ENCODE peak calls at places on chromosomes 4 and X, in seven cellular contexts. One of them, this sample, is unnamed.

GRCh38 chrX:19824603-19825002 is 62.8 kb downstream of the SH3KBP1 start:
- DNase-seq in aorta: no peak
- DNase-seq in CD4-positive, CD25-positive, alpha-beta regulatory T cell: no peak
- DNase-seq in small intestine: peak; percentile 14
- DNase-seq in uterus: no peak
- DNase-seq in right atrium auricular region: no peak
- DNase-seq in Peyer's patch: no peak
- DNase-seq in this sample: no peak

GRCh38 chr4:27084685-27085356 is 224.2 kb downstream of the STIM2 start:
- DNase-seq in aorta: no peak
- DNase-seq in CD4-positive, CD25-positive, alpha-beta regulatory T cell: no peak
- DNase-seq in small intestine: peak; percentile 29
- DNase-seq in uterus: peak; percentile 18
- DNase-seq in right atrium auricular region: no peak
- DNase-seq in Peyer's patch: peak; percentile 18
- DNase-seq in this sample: peak; percentile 18

GRCh38 chr4:41066049-41066448 is 148.3 kb downstream of the APBB2 start:
- DNase-seq in aorta: no peak
- DNase-seq in CD4-positive, CD25-positive, alpha-beta regulatory T cell: no peak
- DNase-seq in small intestine: no peak
- DNase-seq in uterus: no peak
- DNase-seq in right atrium auricular region: no peak
- DNase-seq in Peyer's patch: no peak
- DNase-seq in this sample: no peak

GRCh38 chr4:7753271-7753670 is 186.4 kb downstream of the AFAP1 start:
- DNase-seq in aorta: no peak
- DNase-seq in CD4-positive, CD25-positive, alpha-beta regulatory T cell: no peak
- DNase-seq in small intestine: no peak
- DNase-seq in uterus: no peak
- DNase-seq in right atrium auricular region: no peak
- DNase-seq in Peyer's patch: no peak
- DNase-seq in this sample: no peak

GRCh38 chr4:3674479-3674851 is 91.7 kb upstream of the ADRA2C start:
- DNase-seq in aorta: peak; percentile 30
- DNase-seq in CD4-positive, CD25-positive, alpha-beta regulatory T cell: no peak
- DNase-seq in small intestine: no peak
- DNase-seq in uterus: no peak
- DNase-seq in right atrium auricular region: no peak
- DNase-seq in Peyer's patch: no peak
- DNase-seq in this sample: no peak

GRCh38 chr4:46956451-46956850 is 36.9 kb downstream of the GABRA4 start:
- DNase-seq in aorta: no peak
- DNase-seq in CD4-positive, CD25-positive, alpha-beta regulatory T cell: no peak
- DNase-seq in small intestine: no peak
- DNase-seq in uterus: no peak
- DNase-seq in right atrium auricular region: no peak
- DNase-seq in Peyer's patch: no peak
- DNase-seq in this sample: no peak

GRCh38 chrX:54891573-54891972 is 29.1 kb upstream of the TRO start:
- DNase-seq in aorta: no peak
- DNase-seq in CD4-positive, CD25-positive, alpha-beta regulatory T cell: peak; percentile 32
- DNase-seq in small intestine: peak; percentile 52
- DNase-seq in uterus: no peak
- DNase-seq in right atrium auricular region: no peak
- DNase-seq in Peyer's patch: no peak
- DNase-seq in this sample: peak; percentile 24

GRCh38 chr4:138948918-138949317 is 66.7 kb upstream of the NOCT start:
- DNase-seq in aorta: no peak
- DNase-seq in CD4-positive, CD25-positive, alpha-beta regulatory T cell: no peak
- DNase-seq in small intestine: no peak
- DNase-seq in uterus: no peak
- DNase-seq in right atrium auricular region: no peak
- DNase-seq in Peyer's patch: no peak
- DNase-seq in this sample: no peak

GRCh38 chrX:115339441-115340025 is 50.0 kb downstream of the LUZP4 start:
- DNase-seq in aorta: no peak
- DNase-seq in CD4-positive, CD25-positive, alpha-beta regulatory T cell: no peak
- DNase-seq in small intestine: no peak
- DNase-seq in uterus: no peak
- DNase-seq in right atrium auricular region: no peak
- DNase-seq in Peyer's patch: no peak
- DNase-seq in this sample: no peak

GRCh38 chr4:98673978-98674377 is 15.6 kb upstream of the TSPAN5 start:
- DNase-seq in aorta: no peak
- DNase-seq in CD4-positive, CD25-positive, alpha-beta regulatory T cell: no peak
- DNase-seq in small intestine: no peak
- DNase-seq in uterus: no peak
- DNase-seq in right atrium auricular region: no peak
- DNase-seq in Peyer's patch: no peak
- DNase-seq in this sample: no peak

GRCh38 chr4:74133786-74134499 is 24.0 kb upstream of the MTHFD2L start:
- DNase-seq in aorta: peak; percentile 76
- DNase-seq in CD4-positive, CD25-positive, alpha-beta regulatory T cell: peak; percentile 5
- DNase-seq in small intestine: peak; percentile 78
- DNase-seq in uterus: peak; percentile 53
- DNase-seq in right atrium auricular region: peak; percentile 88
- DNase-seq in Peyer's patch: peak; percentile 27
- DNase-seq in this sample: peak; percentile 33

GRCh38 chr4:12555011-12555410 is 929.1 kb downstream of the RAB28 start:
- DNase-seq in aorta: peak; percentile 44
- DNase-seq in CD4-positive, CD25-positive, alpha-beta regulatory T cell: no peak
- DNase-seq in small intestine: no peak
- DNase-seq in uterus: no peak
- DNase-seq in right atrium auricular region: no peak
- DNase-seq in Peyer's patch: no peak
- DNase-seq in this sample: no peak

GRCh38 chrX:12771445-12772069 is 19.7 kb upstream of the PRPS2 start:
- DNase-seq in aorta: peak; percentile 73
- DNase-seq in CD4-positive, CD25-positive, alpha-beta regulatory T cell: peak; percentile 66
- DNase-seq in small intestine: peak; percentile 51
- DNase-seq in uterus: no peak
- DNase-seq in right atrium auricular region: no peak
- DNase-seq in Peyer's patch: peak; percentile 64
- DNase-seq in this sample: peak; percentile 40

GRCh38 chr4:133865606-133866327 is 335.8 kb downstream of the PABPC4L start:
- DNase-seq in aorta: no peak
- DNase-seq in CD4-positive, CD25-positive, alpha-beta regulatory T cell: no peak
- DNase-seq in small intestine: no peak
- DNase-seq in uterus: no peak
- DNase-seq in right atrium auricular region: no peak
- DNase-seq in Peyer's patch: no peak
- DNase-seq in this sample: no peak

GRCh38 chr4:94532016-94532789 is 80.5 kb downstream of the PDLIM5 start:
- DNase-seq in aorta: no peak
- DNase-seq in CD4-positive, CD25-positive, alpha-beta regulatory T cell: no peak
- DNase-seq in small intestine: peak; percentile 69
- DNase-seq in uterus: no peak
- DNase-seq in right atrium auricular region: no peak
- DNase-seq in Peyer's patch: no peak
- DNase-seq in this sample: no peak
- H3K4me1 ChIP-seq in aorta: peaks cover 17% of the 10 kb centered on the region
- H3K4me1 ChIP-seq in CD4-positive, CD25-positive, alpha-beta regulatory T cell: no peaks in the 10 kb centered on the region
- H3K4me1 ChIP-seq in small intestine: peaks cover 5% of the 10 kb centered on the region
- H3K4me1 ChIP-seq in uterus: peaks cover 28% of the 10 kb centered on the region
- H3K4me1 ChIP-seq in right atrium auricular region: no peaks in the 10 kb centered on the region
- H3K4me1 ChIP-seq in Peyer's patch: no peaks in the 10 kb centered on the region
- H3K4me1 ChIP-seq in this sample: no peaks in the 10 kb centered on the region

GRCh38 chrX:47749185-47749967 is 87.3 kb upstream of the ZNF81 start:
- DNase-seq in aorta: no peak
- DNase-seq in CD4-positive, CD25-positive, alpha-beta regulatory T cell: no peak
- DNase-seq in small intestine: no peak
- DNase-seq in uterus: no peak
- DNase-seq in right atrium auricular region: no peak
- DNase-seq in Peyer's patch: no peak
- DNase-seq in this sample: no peak

GRCh38 chrX:47748576-47748975 is 88.1 kb upstream of the ZNF81 start:
- DNase-seq in aorta: no peak
- DNase-seq in CD4-positive, CD25-positive, alpha-beta regulatory T cell: no peak
- DNase-seq in small intestine: no peak
- DNase-seq in uterus: no peak
- DNase-seq in right atrium auricular region: no peak
- DNase-seq in Peyer's patch: no peak
- DNase-seq in this sample: no peak

GRCh38 chrX:47745386-47745785 is 86.4 kb upstream of the UXT start:
- DNase-seq in aorta: no peak
- DNase-seq in CD4-positive, CD25-positive, alpha-beta regulatory T cell: no peak
- DNase-seq in small intestine: no peak
- DNase-seq in uterus: no peak
- DNase-seq in right atrium auricular region: no peak
- DNase-seq in Peyer's patch: no peak
- DNase-seq in this sample: no peak

GRCh38 chrX:47743504-47743903 is 84.5 kb upstream of the UXT start:
- DNase-seq in aorta: no peak
- DNase-seq in CD4-positive, CD25-positive, alpha-beta regulatory T cell: no peak
- DNase-seq in small intestine: no peak
- DNase-seq in uterus: no peak
- DNase-seq in right atrium auricular region: no peak
- DNase-seq in Peyer's patch: no peak
- DNase-seq in this sample: no peak

DNA sequence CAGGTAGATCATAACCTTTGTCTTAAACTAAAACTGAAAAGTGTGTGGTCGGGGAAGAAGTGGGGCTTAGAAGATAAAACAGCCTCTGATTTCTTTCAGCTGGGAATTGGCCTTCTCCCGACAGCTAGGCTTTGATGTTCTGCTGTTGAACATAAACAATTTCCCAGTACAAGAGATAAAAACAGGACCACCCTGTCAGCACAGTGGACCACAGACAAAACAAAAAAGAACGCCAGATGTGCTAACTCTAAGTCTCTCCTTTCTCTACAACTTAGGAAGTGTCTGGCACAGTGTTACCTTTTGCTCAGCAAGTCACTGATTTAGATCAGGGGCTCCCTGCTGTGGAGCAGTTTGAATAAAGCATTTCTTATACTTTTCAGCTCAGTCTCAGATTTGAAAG is 87.5 kb upstream of the UXT start:
- DNase-seq in aorta: no peak
- DNase-seq in CD4-positive, CD25-positive, alpha-beta regulatory T cell: no peak
- DNase-seq in small intestine: no peak
- DNase-seq in uterus: no peak
- DNase-seq in right atrium auricular region: no peak
- DNase-seq in Peyer's patch: no peak
- DNase-seq in this sample: no peak
- H3K9me3 ChIP-seq in aorta: no peaks in the 10 kb centered on the region
- H3K9me3 ChIP-seq in CD4-positive, CD25-positive, alpha-beta regulatory T cell: no peaks in the 10 kb centered on the region
- H3K9me3 ChIP-seq in small intestine: no peaks in the 10 kb centered on the region
- H3K9me3 ChIP-seq in uterus: no peaks in the 10 kb centered on the region
- H3K9me3 ChIP-seq in right atrium auricular region: no peaks in the 10 kb centered on the region
- H3K9me3 ChIP-seq in Peyer's patch: no peaks in the 10 kb centered on the region
- H3K9me3 ChIP-seq in this sample: no peaks in the 10 kb centered on the region

DNA sequence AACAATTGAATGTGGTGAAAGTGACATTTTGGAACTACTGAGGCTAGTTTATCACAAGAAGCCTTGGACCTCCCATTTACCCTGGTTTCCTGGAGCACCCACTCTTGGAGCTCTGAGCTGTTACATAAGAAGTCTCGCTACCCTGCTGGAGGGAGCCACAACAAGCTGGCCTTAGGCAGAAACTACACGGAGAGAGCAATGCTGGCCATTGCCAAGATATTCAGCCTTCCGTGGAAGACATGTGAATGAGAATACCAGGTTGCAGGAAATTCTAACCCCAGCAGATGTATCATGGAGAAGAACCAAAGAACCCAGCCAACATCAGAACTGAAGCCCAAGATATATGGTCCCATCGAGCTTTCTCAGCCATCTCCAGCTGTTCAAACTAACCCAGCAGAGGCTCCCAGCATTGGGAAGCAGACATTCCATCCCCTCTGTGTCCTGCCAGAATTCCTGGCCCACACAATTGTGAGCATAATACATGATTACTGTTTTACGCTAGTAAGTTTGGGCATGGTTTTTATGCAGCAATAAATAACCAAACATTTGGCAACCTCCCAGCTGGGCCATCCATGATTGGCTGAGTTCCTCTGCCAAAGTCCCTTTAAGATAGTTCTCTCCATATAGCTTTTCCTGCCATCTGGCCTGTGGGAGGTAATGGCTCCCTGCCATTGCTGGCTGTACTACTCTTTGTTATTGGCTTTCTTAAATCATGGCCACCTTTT is 17.9 kb upstream of the PDE5A start:
- DNase-seq in aorta: peak; percentile 63
- DNase-seq in CD4-positive, CD25-positive, alpha-beta regulatory T cell: no peak
- DNase-seq in small intestine: no peak
- DNase-seq in uterus: peak; percentile 22
- DNase-seq in right atrium auricular region: no peak
- DNase-seq in Peyer's patch: no peak
- DNase-seq in this sample: no peak
- H3K27ac ChIP-seq in aorta: peak overlapping the region; percentile 35
- H3K27ac ChIP-seq in CD4-positive, CD25-positive, alpha-beta regulatory T cell: no peak overlapping the region
- H3K27ac ChIP-seq in small intestine: no peak overlapping the region
- H3K27ac ChIP-seq in uterus: no peak overlapping the region
- H3K27ac ChIP-seq in right atrium auricular region: no peak overlapping the region
- H3K27ac ChIP-seq in Peyer's patch: no peak overlapping the region
- H3K27ac ChIP-seq in this sample: no peak overlapping the region

GRCh38 chr4:113636438-113636818 is 125.1 kb downstream of the CAMK2D start:
- DNase-seq in aorta: no peak
- DNase-seq in CD4-positive, CD25-positive, alpha-beta regulatory T cell: peak; percentile 50
- DNase-seq in small intestine: peak; percentile 43
- DNase-seq in uterus: no peak
- DNase-seq in right atrium auricular region: no peak
- DNase-seq in Peyer's patch: peak; percentile 24
- DNase-seq in this sample: peak; percentile 6

GRCh38 chr4:113636877-113637276 is 124.7 kb downstream of the CAMK2D start:
- DNase-seq in aorta: no peak
- DNase-seq in CD4-positive, CD25-positive, alpha-beta regulatory T cell: peak; percentile 29
- DNase-seq in small intestine: peak; percentile 56
- DNase-seq in uterus: no peak
- DNase-seq in right atrium auricular region: no peak
- DNase-seq in Peyer's patch: peak; percentile 31
- DNase-seq in this sample: peak; percentile 54

GRCh38 chr4:113634081-113634969 is 127.2 kb downstream of the CAMK2D start:
- DNase-seq in aorta: no peak
- DNase-seq in CD4-positive, CD25-positive, alpha-beta regulatory T cell: no peak
- DNase-seq in small intestine: no peak
- DNase-seq in uterus: no peak
- DNase-seq in right atrium auricular region: no peak
- DNase-seq in Peyer's patch: no peak
- DNase-seq in this sample: no peak

GRCh38 chr4:113637363-113637762 is 124.2 kb downstream of the CAMK2D start:
- DNase-seq in aorta: no peak
- DNase-seq in CD4-positive, CD25-positive, alpha-beta regulatory T cell: no peak
- DNase-seq in small intestine: no peak
- DNase-seq in uterus: no peak
- DNase-seq in right atrium auricular region: no peak
- DNase-seq in Peyer's patch: no peak
- DNase-seq in this sample: no peak

DNA sequence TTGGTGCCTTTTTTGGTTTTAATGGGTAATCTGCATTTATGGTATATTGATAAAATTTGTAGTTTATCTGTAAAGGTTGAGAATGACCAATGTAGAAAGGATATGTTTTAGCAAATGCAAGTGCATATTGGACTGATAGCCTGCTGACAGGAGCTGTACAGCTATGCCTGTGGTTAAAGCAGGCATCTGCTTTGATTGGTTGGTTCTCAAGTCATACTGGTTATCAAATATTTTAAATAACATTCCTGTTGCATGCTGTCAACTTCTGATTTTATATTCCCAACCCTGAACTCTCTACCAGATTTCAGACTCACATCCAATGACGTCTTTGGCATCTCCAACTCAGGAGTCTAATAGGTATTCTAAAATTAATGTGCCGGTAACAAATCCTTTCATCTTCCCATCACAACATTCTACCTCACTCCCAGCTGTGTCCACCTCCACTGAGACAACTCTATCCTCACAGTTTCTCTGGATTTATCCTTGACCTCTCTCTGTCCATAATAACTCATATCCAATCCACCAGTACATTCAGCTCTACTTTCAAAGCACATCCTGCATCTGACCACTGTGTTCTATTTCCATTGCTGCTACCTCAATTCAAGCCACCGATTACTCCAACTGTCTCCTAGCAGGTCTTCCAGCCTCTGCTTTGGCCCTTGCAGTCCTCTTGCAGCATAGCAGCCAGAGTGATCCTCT is 125.7 kb downstream of the CAMK2D start:
- DNase-seq in aorta: no peak
- DNase-seq in CD4-positive, CD25-positive, alpha-beta regulatory T cell: no peak
- DNase-seq in small intestine: no peak
- DNase-seq in uterus: no peak
- DNase-seq in right atrium auricular region: no peak
- DNase-seq in Peyer's patch: no peak
- DNase-seq in this sample: no peak
- H3K4me1 ChIP-seq in aorta: peaks cover 14% of the 10 kb centered on the region
- H3K4me1 ChIP-seq in CD4-positive, CD25-positive, alpha-beta regulatory T cell: peaks cover 27% of the 10 kb centered on the region
- H3K4me1 ChIP-seq in small intestine: peaks cover 10% of the 10 kb centered on the region
- H3K4me1 ChIP-seq in uterus: no peaks in the 10 kb centered on the region
- H3K4me1 ChIP-seq in right atrium auricular region: no peaks in the 10 kb centered on the region
- H3K4me1 ChIP-seq in Peyer's patch: peaks cover 13% of the 10 kb centered on the region
- H3K4me1 ChIP-seq in this sample: peaks cover 39% of the 10 kb centered on the region